ENCODE peak calls at places on chromosomes 11 and 22, in seven cellular contexts. One of them, this sample, is unnamed. For H3K9me2, the result is how much of the 10 kb centered on the place peaks cover.

GRCh38 chr22:37416806-37417205 is 10.5 kb downstream of the ELFN2 start:
- DNase-seq in GM23248: no peak
- DNase-seq in PC-3: no peak
- DNase-seq in HCT116: no peak
- DNase-seq in hepatocyte: no peak
- DNase-seq in OCI-LY7: no peak
- DNase-seq in GM23338: no peak
- DNase-seq in this sample: peak

GRCh38 chr11:6653656-6654055 is 2.0 kb downstream of the DCHS1 start:
- DNase-seq in GM23338: no peak
- DNase-seq in hepatocyte: no peak
- DNase-seq in HCT116: no peak
- DNase-seq in OCI-LY7: no peak
- DNase-seq in PC-3: no peak
- DNase-seq in GM23248: no peak
- DNase-seq in this sample: no peak

GRCh38 chr11:59551651-59552521 is 40.5 kb downstream of the OR4D9 start:
- DNase-seq in hepatocyte: peak
- DNase-seq in OCI-LY7: peak
- DNase-seq in HCT116: peak
- DNase-seq in GM23248: peak
- DNase-seq in GM23338: peak
- DNase-seq in PC-3: peak
- DNase-seq in this sample: peak

GRCh38 chr11:10640308-10640707 is 53.2 kb downstream of the IRAG1 start:
- DNase-seq in GM23338: no peak
- DNase-seq in OCI-LY7: no peak
- DNase-seq in hepatocyte: no peak
- DNase-seq in PC-3: no peak
- DNase-seq in GM23248: no peak
- DNase-seq in HCT116: no peak
- DNase-seq in this sample: no peak

GRCh38 chr22:17924735-17925727 is 99.3 kb downstream of the MICAL3 start:
- DNase-seq in OCI-LY7: no peak
- DNase-seq in GM23248: no peak
- DNase-seq in HCT116: no peak
- DNase-seq in GM23338: no peak
- DNase-seq in hepatocyte: no peak
- DNase-seq in PC-3: peak
- DNase-seq in this sample: no peak

GRCh38 chr11:29328961-29329441 is 687.8 kb downstream of the KCNA4 start:
- DNase-seq in HCT116: peak
- DNase-seq in hepatocyte: peak
- DNase-seq in OCI-LY7: peak
- DNase-seq in PC-3: peak
- DNase-seq in GM23248: peak
- DNase-seq in GM23338: peak
- DNase-seq in this sample: peak

GRCh38 chr11:120184371-120184945 is 26.4 kb upstream of the OAF start:
- DNase-seq in GM23338: no peak
- DNase-seq in hepatocyte: no peak
- DNase-seq in HCT116: no peak
- DNase-seq in GM23248: peak
- DNase-seq in OCI-LY7: no peak
- DNase-seq in PC-3: no peak
- DNase-seq in this sample: no peak

GRCh38 chr11:26891501-26891900 is 102.4 kb upstream of the FIBIN start:
- DNase-seq in OCI-LY7: no peak
- DNase-seq in PC-3: no peak
- DNase-seq in HCT116: no peak
- DNase-seq in hepatocyte: no peak
- DNase-seq in GM23248: no peak
- DNase-seq in GM23338: no peak
- DNase-seq in this sample: no peak

GRCh38 chr11:27085115-27085514 is 44.5 kb downstream of the BBOX1 start:
- DNase-seq in GM23248: no peak
- DNase-seq in hepatocyte: no peak
- DNase-seq in GM23338: no peak
- DNase-seq in HCT116: no peak
- DNase-seq in OCI-LY7: no peak
- DNase-seq in PC-3: no peak
- DNase-seq in this sample: no peak

GRCh38 chr11:134904103-134904502 is 492.1 kb upstream of the B3GAT1 start:
- DNase-seq in GM23338: no peak
- DNase-seq in HCT116: no peak
- DNase-seq in hepatocyte: no peak
- DNase-seq in OCI-LY7: no peak
- DNase-seq in GM23248: no peak
- DNase-seq in PC-3: no peak
- DNase-seq in this sample: no peak

GRCh38 chr11:132987936-132988335 is 544.4 kb downstream of the OPCML start:
- DNase-seq in PC-3: no peak
- DNase-seq in OCI-LY7: no peak
- DNase-seq in GM23248: peak
- DNase-seq in HCT116: no peak
- DNase-seq in GM23338: no peak
- DNase-seq in hepatocyte: no peak
- DNase-seq in this sample: no peak

GRCh38 chr11:67195971-67196418 is 70.3 kb upstream of the GRK2 start:
- DNase-seq in PC-3: peak
- DNase-seq in hepatocyte: peak
- DNase-seq in GM23338: peak
- DNase-seq in GM23248: peak
- DNase-seq in OCI-LY7: no peak
- DNase-seq in HCT116: no peak
- DNase-seq in this sample: no peak

GRCh38 chr22:30414525-30415047 is 11.0 kb upstream of the MTFP1 start:
- DNase-seq in OCI-LY7: no peak
- DNase-seq in PC-3: no peak
- DNase-seq in hepatocyte: no peak
- DNase-seq in GM23338: no peak
- DNase-seq in HCT116: no peak
- DNase-seq in GM23248: peak
- DNase-seq in this sample: no peak

GRCh38 chr11:107006076-107006833 is 12.0 kb downstream of the GUCY1A2 start:
- DNase-seq in hepatocyte: no peak
- DNase-seq in GM23248: no peak
- DNase-seq in HCT116: no peak
- DNase-seq in GM23338: no peak
- DNase-seq in OCI-LY7: no peak
- DNase-seq in PC-3: peak
- DNase-seq in this sample: no peak

GRCh38 chr11:36056160-36056751 is 112.4 kb downstream of the LDLRAD3 start:
- DNase-seq in OCI-LY7: no peak
- DNase-seq in GM23248: peak
- DNase-seq in hepatocyte: peak
- DNase-seq in HCT116: no peak
- DNase-seq in PC-3: peak
- DNase-seq in GM23338: peak
- DNase-seq in this sample: peak

GRCh38 chr11:126431401-126432064 is 76.0 kb downstream of the ST3GAL4 start:
- DNase-seq in HCT116: no peak
- DNase-seq in OCI-LY7: no peak
- DNase-seq in PC-3: peak
- DNase-seq in GM23248: peak
- DNase-seq in GM23338: no peak
- DNase-seq in hepatocyte: peak
- DNase-seq in this sample: no peak

GRCh38 chr22:18023509-18024275 is 669 bp downstream of the MICAL3 start:
- DNase-seq in GM23248: peak
- DNase-seq in PC-3: peak
- DNase-seq in GM23338: peak
- DNase-seq in HCT116: peak
- DNase-seq in OCI-LY7: peak
- DNase-seq in hepatocyte: peak
- DNase-seq in this sample: peak

DNA sequence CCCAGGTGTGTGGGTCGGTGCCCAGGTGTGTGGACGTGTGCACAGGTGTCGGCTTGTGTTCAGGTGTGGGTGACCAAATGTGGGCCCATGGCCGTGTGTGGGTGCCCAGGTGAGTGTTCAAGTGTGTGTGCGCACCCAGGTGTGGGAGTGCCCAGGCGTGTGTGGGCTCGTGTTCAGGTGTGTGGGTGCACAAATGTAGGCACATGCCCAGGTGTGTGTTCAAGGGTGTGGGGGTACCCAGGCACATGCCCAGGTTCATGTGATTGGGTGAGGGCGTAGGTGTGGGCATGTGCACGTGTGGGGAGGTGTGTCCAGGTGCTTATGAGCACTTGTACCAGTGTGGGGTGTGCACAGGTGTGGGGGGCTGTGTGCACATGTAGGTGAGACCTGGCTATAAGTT is 42.8 kb downstream of the MOB2 start:
- DNase-seq in HCT116: no peak
- DNase-seq in PC-3: no peak
- DNase-seq in GM23338: no peak
- DNase-seq in GM23248: no peak
- DNase-seq in hepatocyte: no peak
- DNase-seq in OCI-LY7: no peak
- DNase-seq in this sample: no peak
- H3K9me2 ChIP-seq in HCT116: under half
- H3K9me2 ChIP-seq in PC-3: under half
- H3K9me2 ChIP-seq in GM23338: under half
- H3K9me2 ChIP-seq in GM23248: under half
- H3K9me2 ChIP-seq in hepatocyte: under half
- H3K9me2 ChIP-seq in OCI-LY7: under half
- H3K9me2 ChIP-seq in this sample: under half

GRCh38 chr11:70862093-70862492 is 390.3 kb downstream of the SHANK2 start:
- DNase-seq in hepatocyte: no peak
- DNase-seq in OCI-LY7: no peak
- DNase-seq in HCT116: no peak
- DNase-seq in GM23338: no peak
- DNase-seq in PC-3: no peak
- DNase-seq in GM23248: no peak
- DNase-seq in this sample: no peak

GRCh38 chr11:70863186-70863585 is 389.2 kb downstream of the SHANK2 start:
- DNase-seq in hepatocyte: no peak
- DNase-seq in GM23338: no peak
- DNase-seq in PC-3: no peak
- DNase-seq in OCI-LY7: no peak
- DNase-seq in GM23248: no peak
- DNase-seq in HCT116: no peak
- DNase-seq in this sample: no peak

GRCh38 chr11:70859180-70859579 is 393.2 kb downstream of the SHANK2 start:
- DNase-seq in hepatocyte: no peak
- DNase-seq in PC-3: no peak
- DNase-seq in HCT116: no peak
- DNase-seq in GM23248: no peak
- DNase-seq in GM23338: no peak
- DNase-seq in OCI-LY7: no peak
- DNase-seq in this sample: no peak

GRCh38 chr11:70861534-70861933 is 390.8 kb downstream of the SHANK2 start:
- DNase-seq in GM23338: no peak
- DNase-seq in OCI-LY7: no peak
- DNase-seq in HCT116: no peak
- DNase-seq in hepatocyte: no peak
- DNase-seq in GM23248: no peak
- DNase-seq in PC-3: no peak
- DNase-seq in this sample: no peak

DNA sequence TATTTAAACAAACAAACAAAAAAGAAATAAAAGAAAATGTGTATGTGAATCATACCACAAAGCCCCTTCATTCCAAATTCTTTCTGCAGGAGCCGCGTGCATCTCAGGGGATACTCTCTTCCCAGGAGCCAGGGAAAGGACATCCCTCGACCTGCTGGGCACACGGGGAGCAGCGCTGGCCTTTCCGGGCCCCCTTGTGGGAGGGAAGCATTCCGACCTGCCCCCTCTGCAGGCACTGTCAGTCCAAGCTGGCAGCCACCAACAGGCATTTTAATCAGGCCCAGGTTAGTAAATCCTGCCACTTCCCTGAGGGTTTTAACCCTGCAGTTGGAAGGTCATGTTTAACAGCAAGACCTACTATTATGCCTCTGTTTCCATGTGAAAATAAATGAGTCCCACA is 391.5 kb downstream of the SHANK2 start:
- DNase-seq in GM23338: peak
- DNase-seq in GM23248: no peak
- DNase-seq in OCI-LY7: no peak
- DNase-seq in hepatocyte: no peak
- DNase-seq in PC-3: no peak
- DNase-seq in HCT116: no peak
- DNase-seq in this sample: no peak
- H3K9me2 ChIP-seq in GM23338: under half
- H3K9me2 ChIP-seq in GM23248: under half
- H3K9me2 ChIP-seq in OCI-LY7: under half
- H3K9me2 ChIP-seq in hepatocyte: under half
- H3K9me2 ChIP-seq in PC-3: under half
- H3K9me2 ChIP-seq in HCT116: under half
- H3K9me2 ChIP-seq in this sample: under half

GRCh38 chr11:22208151-22208858 is 15.4 kb downstream of the ANO5 start:
- DNase-seq in OCI-LY7: no peak
- DNase-seq in GM23338: no peak
- DNase-seq in PC-3: no peak
- DNase-seq in GM23248: no peak
- DNase-seq in hepatocyte: no peak
- DNase-seq in HCT116: no peak
- DNase-seq in this sample: no peak
- H3K9me2 ChIP-seq in OCI-LY7: under half
- H3K9me2 ChIP-seq in GM23338: under half
- H3K9me2 ChIP-seq in PC-3: under half
- H3K9me2 ChIP-seq in GM23248: under half
- H3K9me2 ChIP-seq in hepatocyte: under half
- H3K9me2 ChIP-seq in HCT116: under half
- H3K9me2 ChIP-seq in this sample: under half

GRCh38 chr11:64538501-64538951 is 52.5 kb upstream of the SLC22A12 start:
- DNase-seq in OCI-LY7: no peak
- DNase-seq in GM23338: no peak
- DNase-seq in HCT116: no peak
- DNase-seq in PC-3: no peak
- DNase-seq in GM23248: no peak
- DNase-seq in hepatocyte: no peak
- DNase-seq in this sample: no peak

GRCh38 chr11:64536396-64536935 is 54.6 kb upstream of the SLC22A12 start:
- DNase-seq in HCT116: no peak
- DNase-seq in PC-3: peak
- DNase-seq in OCI-LY7: no peak
- DNase-seq in hepatocyte: no peak
- DNase-seq in GM23248: peak
- DNase-seq in GM23338: no peak
- DNase-seq in this sample: no peak

GRCh38 chr11:64537876-64538275 is 53.1 kb upstream of the SLC22A12 start:
- DNase-seq in GM23338: no peak
- DNase-seq in hepatocyte: no peak
- DNase-seq in HCT116: no peak
- DNase-seq in OCI-LY7: no peak
- DNase-seq in PC-3: no peak
- DNase-seq in GM23248: no peak
- DNase-seq in this sample: no peak

GRCh38 chr11:64535811-64536210 is 55.2 kb upstream of the SLC22A12 start:
- DNase-seq in hepatocyte: no peak
- DNase-seq in GM23248: no peak
- DNase-seq in PC-3: no peak
- DNase-seq in OCI-LY7: no peak
- DNase-seq in HCT116: no peak
- DNase-seq in GM23338: no peak
- DNase-seq in this sample: no peak

DNA sequence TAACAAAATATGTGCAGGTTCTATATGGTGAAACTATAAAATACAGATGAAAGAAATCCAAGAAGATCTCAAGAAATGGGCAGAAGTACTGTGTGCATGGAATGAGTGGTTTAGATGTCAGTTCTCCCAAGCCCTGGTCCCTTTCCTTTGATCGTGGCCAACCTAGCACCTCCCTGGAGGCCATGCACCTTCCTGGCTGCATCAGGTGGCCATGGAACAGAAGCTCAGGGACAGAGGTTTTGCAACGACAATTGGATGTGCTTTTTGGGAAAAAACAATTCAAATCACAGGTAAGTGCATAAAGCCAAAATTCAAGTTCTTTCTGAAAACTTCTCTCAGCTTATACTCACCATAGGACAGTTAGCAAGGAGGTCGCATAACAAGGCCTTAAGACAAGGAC is 54.0 kb upstream of the SLC22A12 start:
- DNase-seq in GM23338: no peak
- DNase-seq in HCT116: no peak
- DNase-seq in hepatocyte: no peak
- DNase-seq in PC-3: no peak
- DNase-seq in GM23248: no peak
- DNase-seq in OCI-LY7: no peak
- DNase-seq in this sample: no peak
- H3K9me2 ChIP-seq in GM23338: under half
- H3K9me2 ChIP-seq in HCT116: under half
- H3K9me2 ChIP-seq in hepatocyte: under half
- H3K9me2 ChIP-seq in PC-3: under half
- H3K9me2 ChIP-seq in GM23248: under half
- H3K9me2 ChIP-seq in OCI-LY7: under half
- H3K9me2 ChIP-seq in this sample: under half

This sample was measured in SK-N-SH.